ENCODE peak calls at places on chromosomes 2 and 18, in eight cellular contexts. P is transverse colon, U is uterus, D is prostate gland, A is HCT116, E is right lobe of liver, J is testis, O is sigmoid colon. C is an unnamed sample.

GRCh38 chr2:70937866-70938579 is 2.3 kb downstream of the ATP6V1B1 start:
- DNase-seq in P (no peak), U (no peak), D (no peak), A (no peak), E (peak; percentile 26), J (no peak), O (peak; percentile 44), C (no peak)

GRCh38 chr18:3649559-3650426 is 199.8 kb downstream of the TGIF1 start:
- DNase-seq in P (no peak), U (peak; percentile 59), D (no peak), A (no peak), E (no peak), J (no peak), O (no peak), C (peak; percentile 37)

GRCh38 chr2:223797073-223797472 is 40.3 kb downstream of the AP1S3 start:
- DNase-seq in P (no peak), U (no peak), D (no peak), A (peak; percentile 72), E (no peak), J (no peak), O (no peak), C (no peak)

GRCh38 chr18:68564961-68565360 is 149.9 kb downstream of the TMX3 start:
- DNase-seq in P (no peak), U (no peak), D (no peak), A (no peak), E (no peak), J (no peak), O (no peak), C (no peak)

GRCh38 chr2:126707941-126708340 is 52.0 kb downstream of the GYPC start:
- DNase-seq in P (no peak), U (no peak), D (no peak), A (no peak), E (no peak), J (no peak), O (no peak), C (no peak)

GRCh38 chr2:216606551-216607527 is 26.4 kb upstream of the IGFBP2 start:
- DNase-seq in P (no peak), U (no peak), D (no peak), A (no peak), E (no peak), J (peak; percentile 52), O (no peak), C (no peak)

GRCh38 chr18:78230911-78231310 is 748.7 kb upstream of the SALL3 start:
- DNase-seq in P (no peak), U (no peak), D (no peak), A (no peak), E (no peak), J (no peak), O (no peak), C (no peak)

GRCh38 chr2:165497659-165498306 is 28.3 kb downstream of the CSRNP3 start:
- DNase-seq in P (no peak), U (no peak), D (no peak), A (no peak), E (no peak), J (no peak), O (no peak), C (no peak)

GRCh38 chr2:45009928-45010705 is 865 bp upstream of the SIX2 start:
- DNase-seq in P (peak; percentile 18), U (peak; percentile 55), D (peak; percentile 37), A (no peak), E (no peak), J (no peak), O (peak; percentile 77), C (peak; percentile 76)

GRCh38 chr18:13035249-13035914 is 44.2 kb downstream of the CEP192 start:
- DNase-seq in P (no peak), U (no peak), D (no peak), A (no peak), E (no peak), J (no peak), O (no peak), C (no peak)

GRCh38 chr18:4400911-4401310 is 54.2 kb downstream of the DLGAP1 start:
- DNase-seq in P (no peak), U (no peak), D (no peak), A (no peak), E (no peak), J (no peak), O (no peak), C (no peak)

GRCh38 chr2:165462433-165462832 is 7.1 kb upstream of the CSRNP3 start:
- DNase-seq in P (no peak), U (no peak), D (no peak), A (no peak), E (no peak), J (no peak), O (no peak), C (no peak)

GRCh38 chr2:158179660-158180059 is 78.0 kb downstream of the UPP2 start:
- DNase-seq in P (no peak), U (no peak), D (no peak), A (peak; percentile 13), E (no peak), J (no peak), O (no peak), C (no peak)

GRCh38 chr2:195563857-195564512 is 93.0 kb upstream of the SLC39A10 start:
- DNase-seq in P (no peak), U (no peak), D (no peak), A (no peak), E (no peak), J (no peak), O (no peak), C (no peak)

GRCh38 chr2:95034221-95034620 is 8.7 kb downstream of the MAL start:
- DNase-seq in P (no peak), U (no peak), D (no peak), A (no peak), E (no peak), J (no peak), O (no peak), C (no peak)

GRCh38 chr2:112757265-112757664 is 7.1 kb downstream of the CKAP2L start:
- DNase-seq in P (no peak), U (no peak), D (no peak), A (no peak), E (peak; percentile 71), J (no peak), O (no peak), C (no peak)

GRCh38 chr2:73859721-73860586 is 31.2 kb downstream of the STAMBP start:
- DNase-seq in P (no peak), U (no peak), D (no peak), A (peak; percentile 37), E (no peak), J (no peak), O (no peak), C (no peak)

GRCh38 chr2:233084488-233084887 is 24.3 kb downstream of the INPP5D start:
- DNase-seq in P (peak; percentile 67), U (no peak), D (peak; percentile 16), A (no peak), E (peak; percentile 75), J (peak; percentile 46), O (peak; percentile 80), C (peak; percentile 40)

GRCh38 chr2:209470-209869 is 54.4 kb downstream of the SH3YL1 start:
- DNase-seq in P (no peak), U (no peak), D (no peak), A (no peak), E (no peak), J (no peak), O (no peak), C (no peak)

GRCh38 chr2:240650254-240650965 is 25.1 kb downstream of the GPR35 start:
- DNase-seq in P (no peak), U (no peak), D (no peak), A (no peak), E (no peak), J (no peak), O (peak; percentile 29), C (no peak)

GRCh38 chr2:144084114-144084661 is 435.7 kb downstream of the ZEB2 start:
- DNase-seq in P (no peak), U (no peak), D (no peak), A (no peak), E (no peak), J (no peak), O (no peak), C (no peak)

GRCh38 chr2:177260398-177260797 is 4.1 kb downstream of the NFE2L2 start:
- DNase-seq in P (no peak), U (no peak), D (no peak), A (no peak), E (no peak), J (no peak), O (no peak), C (no peak)
- H3K27ac ChIP-seq in P (peak overlapping the region; percentile 99), U (peak overlapping the region; percentile 99), D (no peak overlapping the region), A (no peak overlapping the region), E (no peak overlapping the region), J (peak overlapping the region; percentile 100), O (peak overlapping the region; percentile 90), C (peak overlapping the region; percentile 99)

GRCh38 chr2:231614559-231615057 is 21.9 kb downstream of the TEX44 start:
- DNase-seq in P (no peak), U (peak; percentile 71), D (no peak), A (no peak), E (no peak), J (peak; percentile 48), O (no peak), C (no peak)
- TF ChIP-seq POLR2A in P (peak; percentile 16), U (peak; percentile 17), D (peak; percentile 7), A (no peak), E (peak; percentile 9), J (no peak), O (peak; percentile 51), C (no peak)

GRCh38 chr2:119423041-119423440 is 8.6 kb upstream of the TMEM37 start:
- DNase-seq in P (no peak), U (no peak), D (no peak), A (no peak), E (no peak), J (no peak), O (no peak), C (no peak)

GRCh38 chr2:119422521-119422920 is 9.1 kb upstream of the TMEM37 start:
- DNase-seq in P (no peak), U (no peak), D (no peak), A (no peak), E (no peak), J (no peak), O (no peak), C (no peak)

GRCh38 chr2:119424284-119425118 is 7.2 kb upstream of the TMEM37 start:
- DNase-seq in P (no peak), U (no peak), D (no peak), A (no peak), E (no peak), J (no peak), O (no peak), C (no peak)

GRCh38 chr2:119425119-119425405 is 6.6 kb upstream of the TMEM37 start:
- DNase-seq in P (no peak), U (no peak), D (no peak), A (no peak), E (no peak), J (no peak), O (no peak), C (no peak)

DNA sequence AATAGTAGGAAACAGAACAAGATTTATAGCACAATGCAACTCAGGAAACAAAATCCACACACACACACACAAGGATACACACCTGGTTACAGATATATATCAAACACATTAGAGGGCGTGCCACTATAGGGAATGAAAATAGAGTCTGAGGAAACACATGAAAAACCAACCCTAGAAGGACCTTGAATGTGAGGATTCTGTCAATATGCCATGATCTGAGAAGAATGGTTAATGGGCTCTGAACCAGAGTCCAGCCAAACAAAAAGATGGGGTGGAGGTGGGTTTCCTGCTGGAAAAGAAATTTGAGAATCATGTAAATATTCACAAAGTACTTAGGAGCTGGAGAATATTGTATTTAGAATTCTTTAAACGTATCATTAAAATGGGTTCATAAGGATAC is 7.8 kb upstream of the TMEM37 start:
- DNase-seq in P (no peak), U (no peak), D (no peak), A (no peak), E (no peak), J (no peak), O (no peak), C (no peak)
- TF ChIP-seq CTCF in P (no peak), U (no peak), D (no peak), A (no peak), E (no peak), J (no peak), O (no peak), C (no peak)

GRCh38 chr2:54704238-54704637 is 19.2 kb upstream of the EML6 start:
- DNase-seq in P (no peak), U (no peak), D (no peak), A (no peak), E (no peak), J (no peak), O (no peak), C (no peak)
- H3K27ac ChIP-seq in P (no peak overlapping the region), U (no peak overlapping the region), D (no peak overlapping the region), A (no peak overlapping the region), E (no peak overlapping the region), J (no peak overlapping the region), O (no peak overlapping the region), C (no peak overlapping the region)

C was measured in gastrocnemius medialis.